ENCODE peak calls at places on chromosomes 13 and 19, in five cellular contexts. M is heart left ventricle, G is A549, O is fibroblast of lung, L is upper lobe of right lung. W is an unnamed sample.

GRCh38 chr19:44512326-44513298 is 12.3 kb upstream of the ZNF180 start:
- DNase-seq in O (peak; percentile 35), G (peak; percentile 71), L (no peak), M (no peak), W (peak; percentile 67)

GRCh38 chr13:113923376-113924063 is 50.4 kb downstream of the C13orf46 start:
- DNase-seq in O (no peak), M (no peak), G (no peak), L (no peak), W (peak; percentile 6)

GRCh38 chr13:43077906-43078305 is 54.5 kb downstream of the DNAJC15 start:
- DNase-seq in M (no peak), G (no peak), L (no peak), O (no peak), W (no peak)

GRCh38 chr13:30803791-30804190 is 68.4 kb downstream of the ALOX5AP start:
- DNase-seq in O (no peak), L (no peak), G (no peak), M (no peak), W (no peak)

GRCh38 chr19:48950830-48951519 is 3.7 kb upstream of the BAX start:
- DNase-seq in O (no peak), L (no peak), G (no peak), M (no peak), W (no peak)

GRCh38 chr19:49896863-49897621 is at the start of gene IL4I1:
- DNase-seq in L (peak; percentile 73), M (peak; percentile 55), O (no peak), G (no peak), W (no peak)

GRCh38 chr13:100721885-100722512 is 47.4 kb upstream of the TMTC4 start:
- DNase-seq in L (no peak), O (peak; percentile 54), M (peak; percentile 17), G (peak; percentile 28), W (peak; percentile 76)

GRCh38 chr13:47455581-47455980 is 545.5 kb downstream of the SUCLA2 start:
- DNase-seq in L (no peak), G (no peak), M (no peak), O (no peak), W (peak; percentile 31)

GRCh38 chr13:98775844-98776598 is 23.5 kb upstream of the SLC15A1 start:
- DNase-seq in L (no peak), O (peak; percentile 27), G (peak; percentile 91), M (no peak), W (no peak)

GRCh38 chr13:61954092-61954491 is 538.4 kb upstream of the PCDH20 start:
- DNase-seq in O (peak; percentile 61), G (no peak), L (no peak), M (no peak), W (no peak)

GRCh38 chr19:33547676-33548075 is 26.1 kb upstream of the PEPD start:
- DNase-seq in L (no peak), O (no peak), G (no peak), M (no peak), W (no peak)

GRCh38 chr13:84481958-84482357 is 599.7 kb upstream of the SLITRK1 start:
- DNase-seq in L (no peak), O (peak; percentile 66), M (no peak), G (no peak), W (no peak)

GRCh38 chr13:41231786-41232185 is 31.6 kb downstream of the MTRF1 start:
- DNase-seq in L (peak; percentile 71), M (peak; percentile 11), G (no peak), O (peak; percentile 29), W (no peak)

GRCh38 chr13:98199480-98199879 is 22.4 kb upstream of the RNF113B start:
- DNase-seq in M (no peak), G (no peak), L (no peak), O (no peak), W (no peak)

GRCh38 chr13:21675095-21676007 is 4.5 kb downstream of the FGF9 start:
- DNase-seq in M (peak; percentile 56), L (peak; percentile 80), G (no peak), O (no peak), W (no peak)

GRCh38 chr19:48819366-48819816 is 8.6 kb upstream of the BCAT2 start:
- DNase-seq in O (peak; percentile 98), L (peak; percentile 93), M (peak; percentile 80), G (no peak), W (no peak)

GRCh38 chr13:98142427-98143156 is at the start of gene FARP1:
- DNase-seq in L (peak; percentile 92), O (peak; percentile 62), M (peak; percentile 83), G (peak; percentile 48), W (peak; percentile 93)

GRCh38 chr13:95382906-95383305 is 81.7 kb upstream of the ABCC4 start:
- DNase-seq in G (no peak), M (no peak), O (no peak), L (no peak), W (no peak)

GRCh38 chr13:26971990-26972888 is 199.4 kb downstream of the USP12 start:
- DNase-seq in G (no peak), L (no peak), O (peak; percentile 25), M (no peak), W (peak; percentile 93)

GRCh38 chr19:996051-996838 is 4.0 kb upstream of the GRIN3B start:
- DNase-seq in L (no peak), O (peak; percentile 57), M (no peak), G (no peak), W (peak; percentile 68)

GRCh38 chr19:10044390-10044789 is 31.1 kb downstream of the RDH8 start:
- DNase-seq in L (no peak), G (peak; percentile 40), M (no peak), O (no peak), W (no peak)
- H3K9me3 ChIP-seq in L (no peaks in the 10 kb centered on the region), G (peaks cover 3% of the 10 kb centered on the region), M (peaks cover 4% of the 10 kb centered on the region), O (peaks cover 3% of the 10 kb centered on the region), W (peaks cover 55% of the 10 kb centered on the region)

GRCh38 chr19:54208784-54209057 is 8.1 kb downstream of the RPS9 start:
- DNase-seq in L (no peak), O (peak; percentile 23), M (no peak), G (no peak), W (no peak)

GRCh38 chr19:54211214-54211613 is 10.6 kb downstream of the RPS9 start:
- DNase-seq in M (no peak), L (no peak), G (no peak), O (no peak), W (no peak)

GRCh38 chr19:54209058-54209747 is 8.5 kb downstream of the RPS9 start:
- DNase-seq in M (no peak), G (no peak), O (no peak), L (peak; percentile 73), W (no peak)

GRCh38 chr19:54207908-54208783 is 7.5 kb downstream of the RPS9 start:
- DNase-seq in L (peak; percentile 87), G (no peak), M (peak; percentile 72), O (peak; percentile 99), W (no peak)

DNA sequence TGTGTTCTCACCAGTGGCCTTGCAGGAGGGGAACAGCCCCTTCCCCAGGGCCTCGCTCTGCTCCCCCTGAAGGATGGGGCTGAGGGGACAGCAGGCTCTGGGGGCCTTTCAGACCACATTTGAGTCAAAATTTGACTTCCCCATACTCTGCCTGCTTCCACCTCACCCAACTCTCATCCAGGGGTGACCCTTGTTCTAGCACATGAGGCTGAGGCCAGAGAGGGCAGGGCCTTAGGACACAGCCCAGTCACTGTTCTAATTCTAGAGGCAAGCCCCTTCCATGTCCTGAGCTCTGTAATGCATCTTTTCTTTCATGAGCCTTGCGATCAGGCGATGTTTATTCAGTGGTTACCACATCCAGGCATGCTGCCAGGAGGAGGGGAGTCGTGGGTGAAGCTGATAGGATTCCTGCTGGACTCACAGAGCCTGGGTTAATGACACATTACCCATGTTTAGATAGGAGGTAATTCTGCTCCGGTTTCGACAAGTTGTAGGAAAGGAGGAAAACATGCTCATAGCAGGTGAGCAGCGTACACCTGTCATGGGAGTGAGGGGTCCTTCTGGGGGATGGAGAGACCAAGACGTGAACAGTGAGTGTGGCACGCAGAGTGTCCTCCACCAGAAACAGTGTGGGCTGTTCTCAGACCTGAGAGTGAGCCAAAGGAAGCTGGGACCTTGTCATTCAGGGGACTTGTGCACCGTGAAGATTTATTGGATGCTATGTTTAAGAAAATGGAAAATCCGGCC is 9.3 kb downstream of the RPS9 start:
- DNase-seq in L (peak; percentile 93), M (peak; percentile 79), O (peak; percentile 99), G (peak; percentile 90), W (no peak)
- H3K4me3 ChIP-seq in L (peak overlapping the region; percentile 14), M (no peak overlapping the region), O (no peak overlapping the region), G (peak overlapping the region; percentile 5), W (no peak overlapping the region)

GRCh38 chr19:54536956-54537355 is 34.3 kb downstream of the LAIR2 start:
- DNase-seq in L (no peak), G (no peak), O (no peak), M (no peak), W (no peak)
- H3K9me3 ChIP-seq in L (no peaks in the 10 kb centered on the region), G (no peaks in the 10 kb centered on the region), O (no peaks in the 10 kb centered on the region), M (no peaks in the 10 kb centered on the region), W (no peaks in the 10 kb centered on the region)

GRCh38 chr19:47095707-47096704 is 17.6 kb downstream of the ZC3H4 start:
- DNase-seq in M (peak; percentile 63), G (peak; percentile 48), L (peak; percentile 94), O (no peak), W (no peak)
- H3K4me3 ChIP-seq in M (no peak overlapping the region), G (no peak overlapping the region), L (no peak overlapping the region), O (no peak overlapping the region), W (no peak overlapping the region)

GRCh38 chr13:51733656-51734334 is 70.2 kb downstream of the DHRS12 start:
- DNase-seq in M (no peak), G (no peak), L (no peak), O (no peak), W (no peak)

GRCh38 chr13:51734786-51735185 is 69.2 kb downstream of the DHRS12 start:
- DNase-seq in O (no peak), G (no peak), L (no peak), M (no peak), W (no peak)

GRCh38 chr13:51739403-51740112 is 64.4 kb downstream of the DHRS12 start:
- DNase-seq in M (no peak), L (no peak), O (no peak), G (no peak), W (no peak)

GRCh38 chr13:51738226-51738905 is 65.6 kb downstream of the DHRS12 start:
- DNase-seq in L (no peak), O (no peak), M (no peak), G (no peak), W (no peak)

DNA sequence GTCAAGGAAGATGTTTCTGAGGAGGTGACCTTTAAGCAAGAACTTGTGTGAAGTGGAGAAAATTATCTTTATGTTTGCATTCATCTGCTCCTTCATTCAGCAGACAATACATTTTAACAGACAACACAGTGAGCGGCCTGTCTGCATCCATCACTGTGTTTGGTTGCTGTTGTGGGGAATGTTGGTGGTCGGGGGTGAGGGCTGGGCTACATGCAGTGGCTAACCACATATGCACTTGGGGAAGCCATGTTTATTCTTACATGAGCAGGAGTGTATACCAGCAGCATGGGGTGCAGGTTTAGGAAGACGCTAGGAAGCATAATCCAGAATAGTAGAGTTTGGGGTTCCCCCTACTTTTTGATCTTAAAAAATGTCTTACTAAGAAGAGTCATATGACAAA is 66.4 kb downstream of the DHRS12 start:
- DNase-seq in G (no peak), M (no peak), O (no peak), L (no peak), W (no peak)
- H3K9me3 ChIP-seq in G (no peaks in the 10 kb centered on the region), M (no peaks in the 10 kb centered on the region), O (no peaks in the 10 kb centered on the region), L (no peaks in the 10 kb centered on the region), W (no peaks in the 10 kb centered on the region)